ENCODE peak calls at places on chromosomes 11 and 22, in four cellular contexts. One of them, this sample, is unnamed.

GRCh38 chr22:29288837-29289236 is 17.6 kb upstream of the GAS2L1 start:
- DNase-seq in NCI-H187 treated with DMSO at 0.1 percent for 48 hours: no peak
- DNase-seq in nucleus accumbens: no peak
- DNase-seq in GM13976: no peak
- DNase-seq in this sample: no peak

GRCh38 chr11:10938650-10939387 is 81.0 kb upstream of the ZBED5 start:
- DNase-seq in NCI-H187 treated with DMSO at 0.1 percent for 48 hours: no peak
- DNase-seq in nucleus accumbens: no peak
- DNase-seq in GM13976: no peak
- DNase-seq in this sample: no peak

GRCh38 chr11:90344546-90344945 is 121.7 kb upstream of the CHORDC1 start:
- DNase-seq in nucleus accumbens: no peak
- DNase-seq in NCI-H187 treated with DMSO at 0.1 percent for 48 hours: no peak
- DNase-seq in GM13976: no peak
- DNase-seq in this sample: no peak

GRCh38 chr22:50627914-50628542 is at the start of gene ARSA:
- DNase-seq in nucleus accumbens: no peak
- DNase-seq in NCI-H187 treated with DMSO at 0.1 percent for 48 hours: no peak
- DNase-seq in GM13976: peak
- DNase-seq in this sample: peak

GRCh38 chr22:36662981-36663380 is 40.6 kb downstream of the CACNG2 start:
- DNase-seq in nucleus accumbens: no peak
- DNase-seq in GM13976: no peak
- DNase-seq in NCI-H187 treated with DMSO at 0.1 percent for 48 hours: no peak
- DNase-seq in this sample: no peak

GRCh38 chr11:72738199-72739141 is 13.7 kb downstream of the ARAP1 start:
- DNase-seq in GM13976: peak
- DNase-seq in NCI-H187 treated with DMSO at 0.1 percent for 48 hours: no peak
- DNase-seq in nucleus accumbens: no peak
- DNase-seq in this sample: no peak

GRCh38 chr11:18721576-18722292 is 4.3 kb downstream of the IGSF22 start:
- DNase-seq in NCI-H187 treated with DMSO at 0.1 percent for 48 hours: no peak
- DNase-seq in GM13976: peak
- DNase-seq in nucleus accumbens: no peak
- DNase-seq in this sample: peak

GRCh38 chr11:99368579-99368978 is 347.8 kb downstream of the CNTN5 start:
- DNase-seq in NCI-H187 treated with DMSO at 0.1 percent for 48 hours: no peak
- DNase-seq in nucleus accumbens: no peak
- DNase-seq in GM13976: no peak
- DNase-seq in this sample: no peak

GRCh38 chr22:27460596-27461347 is 340.8 kb downstream of the MN1 start:
- DNase-seq in GM13976: no peak
- DNase-seq in nucleus accumbens: no peak
- DNase-seq in NCI-H187 treated with DMSO at 0.1 percent for 48 hours: no peak
- DNase-seq in this sample: no peak

GRCh38 chr11:95149659-95150294 is 60.1 kb downstream of the ENDOD1 start:
- DNase-seq in NCI-H187 treated with DMSO at 0.1 percent for 48 hours: no peak
- DNase-seq in GM13976: no peak
- DNase-seq in nucleus accumbens: peak
- DNase-seq in this sample: peak

GRCh38 chr11:65116370-65117205 is 913 bp downstream of the ZNHIT2 start:
- DNase-seq in NCI-H187 treated with DMSO at 0.1 percent for 48 hours: no peak
- DNase-seq in nucleus accumbens: no peak
- DNase-seq in GM13976: peak
- DNase-seq in this sample: no peak

GRCh38 chr11:70324354-70325115 is 54.0 kb downstream of the PPFIA1 start:
- DNase-seq in NCI-H187 treated with DMSO at 0.1 percent for 48 hours: no peak
- DNase-seq in nucleus accumbens: no peak
- DNase-seq in GM13976: peak
- DNase-seq in this sample: no peak

GRCh38 chr11:63274776-63275175 is 31.4 kb upstream of the SLC22A25 start:
- DNase-seq in NCI-H187 treated with DMSO at 0.1 percent for 48 hours: no peak
- DNase-seq in nucleus accumbens: no peak
- DNase-seq in GM13976: no peak
- DNase-seq in this sample: no peak

GRCh38 chr11:35994421-35994820 is 50.6 kb downstream of the LDLRAD3 start:
- DNase-seq in GM13976: no peak
- DNase-seq in NCI-H187 treated with DMSO at 0.1 percent for 48 hours: no peak
- DNase-seq in nucleus accumbens: no peak
- DNase-seq in this sample: no peak

GRCh38 chr11:78656984-78657383 is 82.3 kb upstream of the NARS2 start:
- DNase-seq in NCI-H187 treated with DMSO at 0.1 percent for 48 hours: no peak
- DNase-seq in GM13976: no peak
- DNase-seq in nucleus accumbens: no peak
- DNase-seq in this sample: no peak

GRCh38 chr11:30789270-30789669 is 203.1 kb upstream of the MPPED2 start:
- DNase-seq in nucleus accumbens: no peak
- DNase-seq in GM13976: no peak
- DNase-seq in NCI-H187 treated with DMSO at 0.1 percent for 48 hours: no peak
- DNase-seq in this sample: no peak

GRCh38 chr22:42273855-42274451 is 3.5 kb upstream of the TCF20 start:
- DNase-seq in GM13976: no peak
- DNase-seq in NCI-H187 treated with DMSO at 0.1 percent for 48 hours: no peak
- DNase-seq in nucleus accumbens: no peak
- DNase-seq in this sample: no peak

GRCh38 chr11:45209480-45209879 is 63.0 kb downstream of the PRDM11 start:
- DNase-seq in nucleus accumbens: no peak
- DNase-seq in GM13976: no peak
- DNase-seq in NCI-H187 treated with DMSO at 0.1 percent for 48 hours: no peak
- DNase-seq in this sample: no peak

GRCh38 chr11:82682003-82682751 is 51.5 kb downstream of the FAM181B start:
- DNase-seq in nucleus accumbens: no peak
- DNase-seq in GM13976: no peak
- DNase-seq in NCI-H187 treated with DMSO at 0.1 percent for 48 hours: no peak
- DNase-seq in this sample: no peak

GRCh38 chr11:13963949-13964770 is 1.6 kb downstream of the SPON1 start:
- DNase-seq in GM13976: peak
- DNase-seq in NCI-H187 treated with DMSO at 0.1 percent for 48 hours: no peak
- DNase-seq in nucleus accumbens: no peak
- DNase-seq in this sample: peak

GRCh38 chr11:46075168-46075567 is 46.1 kb downstream of the PHF21A start:
- DNase-seq in NCI-H187 treated with DMSO at 0.1 percent for 48 hours: no peak
- DNase-seq in nucleus accumbens: no peak
- DNase-seq in GM13976: no peak
- DNase-seq in this sample: no peak

GRCh38 chr11:117371453-117371852 is 43.8 kb downstream of the CEP164 start:
- DNase-seq in GM13976: no peak
- DNase-seq in NCI-H187 treated with DMSO at 0.1 percent for 48 hours: no peak
- DNase-seq in nucleus accumbens: no peak
- DNase-seq in this sample: no peak

GRCh38 chr11:107777094-107777493 is 65.2 kb upstream of the SLN start:
- DNase-seq in nucleus accumbens: no peak
- DNase-seq in NCI-H187 treated with DMSO at 0.1 percent for 48 hours: no peak
- DNase-seq in GM13976: peak
- DNase-seq in this sample: no peak

GRCh38 chr11:76542436-76542835 is 97.6 kb downstream of the EMSY start:
- DNase-seq in NCI-H187 treated with DMSO at 0.1 percent for 48 hours: no peak
- DNase-seq in nucleus accumbens: no peak
- DNase-seq in GM13976: no peak
- DNase-seq in this sample: no peak

GRCh38 chr11:32386770-32387377 is 48.5 kb downstream of the WT1 start:
- DNase-seq in nucleus accumbens: no peak
- DNase-seq in NCI-H187 treated with DMSO at 0.1 percent for 48 hours: no peak
- DNase-seq in GM13976: no peak
- DNase-seq in this sample: no peak

GRCh38 chr11:45500457-45500856 is 165.0 kb downstream of the CHST1 start:
- DNase-seq in nucleus accumbens: no peak
- DNase-seq in NCI-H187 treated with DMSO at 0.1 percent for 48 hours: no peak
- DNase-seq in GM13976: no peak
- DNase-seq in this sample: no peak

GRCh38 chr11:37511425-37511933 is 913.4 kb upstream of the RAG2 start:
- DNase-seq in NCI-H187 treated with DMSO at 0.1 percent for 48 hours: no peak
- DNase-seq in GM13976: no peak
- DNase-seq in nucleus accumbens: no peak
- DNase-seq in this sample: no peak

GRCh38 chr22:19962909-19963806 is 21.5 kb upstream of the TXNRD2 start:
- DNase-seq in NCI-H187 treated with DMSO at 0.1 percent for 48 hours: no peak
- DNase-seq in GM13976: no peak
- DNase-seq in nucleus accumbens: no peak
- DNase-seq in this sample: no peak

GRCh38 chr11:34633990-34634725 is 13.3 kb downstream of the EHF start:
- DNase-seq in nucleus accumbens: no peak
- DNase-seq in NCI-H187 treated with DMSO at 0.1 percent for 48 hours: no peak
- DNase-seq in GM13976: peak
- DNase-seq in this sample: no peak

GRCh38 chr11:33490842-33491370 is 209.7 kb downstream of the C11orf91 start:
- DNase-seq in NCI-H187 treated with DMSO at 0.1 percent for 48 hours: no peak
- DNase-seq in GM13976: no peak
- DNase-seq in nucleus accumbens: no peak
- DNase-seq in this sample: no peak